ENCODE peak calls at places on chromosome 22, in seven cellular contexts. One of them, this sample, is unnamed.

GRCh38 chr22:37674951-37675929 is at the start of gene LGALS1:
- DNase-seq in uterus: peak; percentile 100
- DNase-seq in OCI-LY7: peak; percentile 47
- DNase-seq in WERI-Rb-1: peak; percentile 50
- DNase-seq in ovary: peak; percentile 99
- DNase-seq in neural progenitor cell: peak; percentile 47
- DNase-seq in fibroblast of lung: peak; percentile 98
- DNase-seq in this sample: peak; percentile 94

GRCh38 chr22:30310881-30311771 is 15.6 kb downstream of the TBC1D10A start:
- DNase-seq in neural progenitor cell: no peak
- DNase-seq in OCI-LY7: no peak
- DNase-seq in ovary: peak; percentile 91
- DNase-seq in WERI-Rb-1: no peak
- DNase-seq in fibroblast of lung: peak; percentile 78
- DNase-seq in uterus: peak; percentile 86
- DNase-seq in this sample: peak; percentile 56

GRCh38 chr22:22210375-22210774 is 34.2 kb upstream of the VPREB1 start:
- DNase-seq in ovary: no peak
- DNase-seq in OCI-LY7: no peak
- DNase-seq in fibroblast of lung: peak; percentile 89
- DNase-seq in WERI-Rb-1: no peak
- DNase-seq in neural progenitor cell: no peak
- DNase-seq in uterus: no peak
- DNase-seq in this sample: no peak

GRCh38 chr22:49139492-49140151 is 688.1 kb downstream of the BRD1 start:
- DNase-seq in OCI-LY7: no peak
- DNase-seq in uterus: no peak
- DNase-seq in fibroblast of lung: no peak
- DNase-seq in neural progenitor cell: no peak
- DNase-seq in ovary: no peak
- DNase-seq in WERI-Rb-1: no peak
- DNase-seq in this sample: peak; percentile 46

GRCh38 chr22:32861330-32861729 is 59.8 kb downstream of the TIMP3 start:
- DNase-seq in uterus: no peak
- DNase-seq in ovary: no peak
- DNase-seq in fibroblast of lung: no peak
- DNase-seq in WERI-Rb-1: no peak
- DNase-seq in OCI-LY7: no peak
- DNase-seq in neural progenitor cell: no peak
- DNase-seq in this sample: no peak

GRCh38 chr22:23897320-23897719 is 3.1 kb downstream of the MIF start:
- DNase-seq in WERI-Rb-1: no peak
- DNase-seq in uterus: no peak
- DNase-seq in fibroblast of lung: no peak
- DNase-seq in ovary: no peak
- DNase-seq in neural progenitor cell: no peak
- DNase-seq in OCI-LY7: no peak
- DNase-seq in this sample: no peak

GRCh38 chr22:27597703-27598444 is 203.7 kb downstream of the MN1 start:
- DNase-seq in neural progenitor cell: no peak
- DNase-seq in OCI-LY7: peak; percentile 16
- DNase-seq in ovary: no peak
- DNase-seq in WERI-Rb-1: no peak
- DNase-seq in fibroblast of lung: no peak
- DNase-seq in uterus: no peak
- DNase-seq in this sample: peak; percentile 66

GRCh38 chr22:17501679-17502285 is 61.5 kb upstream of the SLC25A18 start:
- DNase-seq in uterus: peak; percentile 20
- DNase-seq in fibroblast of lung: peak; percentile 57
- DNase-seq in OCI-LY7: peak; percentile 85
- DNase-seq in neural progenitor cell: peak; percentile 67
- DNase-seq in ovary: no peak
- DNase-seq in WERI-Rb-1: peak; percentile 40
- DNase-seq in this sample: peak; percentile 69

GRCh38 chr22:22945195-22945594 is 57.6 kb downstream of the IGLL5 start:
- DNase-seq in ovary: no peak
- DNase-seq in neural progenitor cell: no peak
- DNase-seq in fibroblast of lung: no peak
- DNase-seq in uterus: no peak
- DNase-seq in OCI-LY7: no peak
- DNase-seq in WERI-Rb-1: no peak
- DNase-seq in this sample: peak; percentile 7

GRCh38 chr22:22902247-22902962 is 14.8 kb downstream of the IGLL5 start:
- DNase-seq in fibroblast of lung: no peak
- DNase-seq in ovary: no peak
- DNase-seq in OCI-LY7: no peak
- DNase-seq in uterus: no peak
- DNase-seq in WERI-Rb-1: no peak
- DNase-seq in neural progenitor cell: no peak
- DNase-seq in this sample: no peak

GRCh38 chr22:21791635-21792625 is 56.3 kb upstream of the YPEL1 start:
- DNase-seq in ovary: no peak
- DNase-seq in OCI-LY7: no peak
- DNase-seq in fibroblast of lung: peak; percentile 71
- DNase-seq in neural progenitor cell: no peak
- DNase-seq in WERI-Rb-1: no peak
- DNase-seq in uterus: no peak
- DNase-seq in this sample: no peak

GRCh38 chr22:43174941-43175531 is 11.9 kb downstream of the TTLL12 start:
- DNase-seq in WERI-Rb-1: no peak
- DNase-seq in uterus: no peak
- DNase-seq in neural progenitor cell: no peak
- DNase-seq in OCI-LY7: no peak
- DNase-seq in ovary: no peak
- DNase-seq in fibroblast of lung: no peak
- DNase-seq in this sample: no peak

GRCh38 chr22:18005201-18005926 is 19.0 kb downstream of the MICAL3 start:
- DNase-seq in WERI-Rb-1: no peak
- DNase-seq in uterus: no peak
- DNase-seq in neural progenitor cell: no peak
- DNase-seq in fibroblast of lung: no peak
- DNase-seq in ovary: no peak
- DNase-seq in OCI-LY7: peak; percentile 74
- DNase-seq in this sample: no peak

GRCh38 chr22:42184852-42185251 is 54.2 kb upstream of the CYP2D6 start:
- DNase-seq in WERI-Rb-1: no peak
- DNase-seq in ovary: no peak
- DNase-seq in neural progenitor cell: no peak
- DNase-seq in fibroblast of lung: no peak
- DNase-seq in uterus: no peak
- DNase-seq in OCI-LY7: no peak
- DNase-seq in this sample: no peak

GRCh38 chr22:25062378-25063095 is 110.0 kb downstream of the KIAA1671 start:
- DNase-seq in uterus: no peak
- DNase-seq in WERI-Rb-1: no peak
- DNase-seq in ovary: no peak
- DNase-seq in fibroblast of lung: no peak
- DNase-seq in neural progenitor cell: no peak
- DNase-seq in OCI-LY7: no peak
- DNase-seq in this sample: peak; percentile 47

GRCh38 chr22:31586137-31586920 is 75.7 kb downstream of the PISD start:
- DNase-seq in neural progenitor cell: no peak
- DNase-seq in OCI-LY7: no peak
- DNase-seq in fibroblast of lung: peak; percentile 56
- DNase-seq in WERI-Rb-1: no peak
- DNase-seq in uterus: no peak
- DNase-seq in ovary: no peak
- DNase-seq in this sample: no peak

GRCh38 chr22:27885977-27886842 is 32.8 kb downstream of the PITPNB start:
- DNase-seq in ovary: no peak
- DNase-seq in fibroblast of lung: peak; percentile 90
- DNase-seq in WERI-Rb-1: peak; percentile 34
- DNase-seq in OCI-LY7: peak; percentile 62
- DNase-seq in uterus: peak; percentile 57
- DNase-seq in neural progenitor cell: peak; percentile 61
- DNase-seq in this sample: peak; percentile 57

GRCh38 chr22:30021338-30021737 is 58.9 kb upstream of the HORMAD2 start:
- DNase-seq in OCI-LY7: no peak
- DNase-seq in neural progenitor cell: no peak
- DNase-seq in uterus: no peak
- DNase-seq in ovary: no peak
- DNase-seq in fibroblast of lung: no peak
- DNase-seq in WERI-Rb-1: no peak
- DNase-seq in this sample: no peak

GRCh38 chr22:25054943-25055511 is 102.5 kb downstream of the KIAA1671 start:
- DNase-seq in WERI-Rb-1: no peak
- DNase-seq in uterus: no peak
- DNase-seq in fibroblast of lung: peak; percentile 13
- DNase-seq in OCI-LY7: no peak
- DNase-seq in neural progenitor cell: no peak
- DNase-seq in ovary: no peak
- DNase-seq in this sample: no peak

GRCh38 chr22:38490915-38491314 is 15.2 kb downstream of the DDX17 start:
- DNase-seq in fibroblast of lung: peak; percentile 65
- DNase-seq in uterus: peak; percentile 73
- DNase-seq in ovary: peak; percentile 59
- DNase-seq in neural progenitor cell: no peak
- DNase-seq in OCI-LY7: no peak
- DNase-seq in WERI-Rb-1: no peak
- DNase-seq in this sample: no peak

GRCh38 chr22:23179381-23180294 is 671 bp upstream of the BCR start:
- DNase-seq in uterus: peak; percentile 45
- DNase-seq in WERI-Rb-1: no peak
- DNase-seq in neural progenitor cell: peak; percentile 29
- DNase-seq in ovary: peak; percentile 59
- DNase-seq in fibroblast of lung: no peak
- DNase-seq in OCI-LY7: peak; percentile 60
- DNase-seq in this sample: peak; percentile 50

GRCh38 chr22:29722151-29722550 is 2.3 kb downstream of the CABP7 start:
- DNase-seq in neural progenitor cell: no peak
- DNase-seq in ovary: no peak
- DNase-seq in uterus: no peak
- DNase-seq in fibroblast of lung: peak; percentile 35
- DNase-seq in WERI-Rb-1: no peak
- DNase-seq in OCI-LY7: no peak
- DNase-seq in this sample: no peak

GRCh38 chr22:30104501-30105156 is 24.4 kb downstream of the HORMAD2 start:
- DNase-seq in ovary: no peak
- DNase-seq in uterus: no peak
- DNase-seq in neural progenitor cell: no peak
- DNase-seq in OCI-LY7: no peak
- DNase-seq in WERI-Rb-1: no peak
- DNase-seq in fibroblast of lung: peak; percentile 65
- DNase-seq in this sample: no peak

GRCh38 chr22:21594865-21595452 is 27.4 kb downstream of the UBE2L3 start:
- DNase-seq in WERI-Rb-1: no peak
- DNase-seq in ovary: no peak
- DNase-seq in OCI-LY7: no peak
- DNase-seq in uterus: no peak
- DNase-seq in fibroblast of lung: no peak
- DNase-seq in neural progenitor cell: no peak
- DNase-seq in this sample: no peak

GRCh38 chr22:37559901-37560681 is at the start of gene CDC42EP1:
- DNase-seq in uterus: no peak
- DNase-seq in fibroblast of lung: peak; percentile 59
- DNase-seq in neural progenitor cell: peak; percentile 74
- DNase-seq in WERI-Rb-1: peak; percentile 39
- DNase-seq in ovary: peak; percentile 85
- DNase-seq in OCI-LY7: no peak
- DNase-seq in this sample: peak; percentile 94

GRCh38 chr22:31064369-31064768 is 16.7 kb upstream of the SMTN start:
- DNase-seq in ovary: no peak
- DNase-seq in OCI-LY7: no peak
- DNase-seq in fibroblast of lung: no peak
- DNase-seq in neural progenitor cell: no peak
- DNase-seq in WERI-Rb-1: no peak
- DNase-seq in uterus: no peak
- DNase-seq in this sample: no peak

DNA sequence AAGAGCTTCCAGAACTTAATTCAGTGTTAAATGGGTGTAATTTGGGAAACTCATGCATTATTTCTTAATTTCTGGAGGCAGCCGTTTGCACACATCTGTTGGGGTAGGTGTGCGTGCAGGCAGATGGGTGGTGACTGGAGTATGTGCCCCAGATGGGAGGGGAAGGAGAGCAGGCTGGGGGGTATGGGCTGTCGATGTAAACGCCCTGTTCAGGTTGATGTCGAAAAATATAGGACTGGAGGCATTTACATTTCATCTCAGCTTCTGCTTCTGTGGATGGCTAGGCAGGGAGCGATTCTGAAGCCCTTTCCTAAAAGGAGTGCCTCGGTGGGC is 13.8 kb upstream of the SHISAL1 start:
- DNase-seq in fibroblast of lung: no peak
- DNase-seq in ovary: no peak
- DNase-seq in neural progenitor cell: no peak
- DNase-seq in uterus: no peak
- DNase-seq in WERI-Rb-1: no peak
- DNase-seq in OCI-LY7: no peak
- DNase-seq in this sample: no peak
- H3K4me3 ChIP-seq in fibroblast of lung: peak overlapping the region; percentile 66
- H3K4me3 ChIP-seq in ovary: peak overlapping the region; percentile 53
- H3K4me3 ChIP-seq in neural progenitor cell: no peak overlapping the region
- H3K4me3 ChIP-seq in uterus: peak overlapping the region; percentile 39
- H3K4me3 ChIP-seq in WERI-Rb-1: peak overlapping the region; percentile 52
- H3K4me3 ChIP-seq in OCI-LY7: no peak overlapping the region
- H3K4me3 ChIP-seq in this sample: no peak overlapping the region

GRCh38 chr22:50191041-50191740 is 5.5 kb downstream of the TRABD start:
- DNase-seq in WERI-Rb-1: no peak
- DNase-seq in OCI-LY7: peak; percentile 94
- DNase-seq in neural progenitor cell: no peak
- DNase-seq in fibroblast of lung: no peak
- DNase-seq in uterus: no peak
- DNase-seq in ovary: peak; percentile 56
- DNase-seq in this sample: no peak
- H3K4me3 ChIP-seq in WERI-Rb-1: no peak overlapping the region
- H3K4me3 ChIP-seq in OCI-LY7: peak overlapping the region; percentile 68
- H3K4me3 ChIP-seq in neural progenitor cell: no peak overlapping the region
- H3K4me3 ChIP-seq in fibroblast of lung: peak overlapping the region; percentile 55
- H3K4me3 ChIP-seq in uterus: peak overlapping the region; percentile 35
- H3K4me3 ChIP-seq in ovary: peak overlapping the region; percentile 30
- H3K4me3 ChIP-seq in this sample: no peak overlapping the region

GRCh38 chr22:50676211-50676636 is 3.6 kb downstream of the SHANK3 start:
- DNase-seq in WERI-Rb-1: no peak
- DNase-seq in OCI-LY7: no peak
- DNase-seq in fibroblast of lung: no peak
- DNase-seq in neural progenitor cell: no peak
- DNase-seq in ovary: no peak
- DNase-seq in uterus: no peak
- DNase-seq in this sample: no peak
- H3K4me3 ChIP-seq in WERI-Rb-1: no peak overlapping the region
- H3K4me3 ChIP-seq in OCI-LY7: no peak overlapping the region
- H3K4me3 ChIP-seq in fibroblast of lung: no peak overlapping the region
- H3K4me3 ChIP-seq in neural progenitor cell: no peak overlapping the region
- H3K4me3 ChIP-seq in ovary: no peak overlapping the region
- H3K4me3 ChIP-seq in uterus: no peak overlapping the region
- H3K4me3 ChIP-seq in this sample: no peak overlapping the region

GRCh38 chr22:40462195-40462988 is 92.0 kb downstream of the SGSM3 start:
- DNase-seq in uterus: no peak
- DNase-seq in ovary: no peak
- DNase-seq in OCI-LY7: peak; percentile 53
- DNase-seq in neural progenitor cell: no peak
- DNase-seq in WERI-Rb-1: no peak
- DNase-seq in fibroblast of lung: no peak
- DNase-seq in this sample: no peak
- H3K4me3 ChIP-seq in uterus: no peak overlapping the region
- H3K4me3 ChIP-seq in ovary: no peak overlapping the region
- H3K4me3 ChIP-seq in OCI-LY7: peak overlapping the region; percentile 82
- H3K4me3 ChIP-seq in neural progenitor cell: no peak overlapping the region
- H3K4me3 ChIP-seq in WERI-Rb-1: no peak overlapping the region
- H3K4me3 ChIP-seq in fibroblast of lung: no peak overlapping the region
- H3K4me3 ChIP-seq in this sample: no peak overlapping the region

GRCh38 chr22:19984851-19985811 is 31.5 kb downstream of the ARVCF start:
- DNase-seq in OCI-LY7: no peak
- DNase-seq in fibroblast of lung: no peak
- DNase-seq in neural progenitor cell: no peak
- DNase-seq in ovary: peak; percentile 38
- DNase-seq in uterus: no peak
- DNase-seq in WERI-Rb-1: no peak
- DNase-seq in this sample: no peak
- H3K4me3 ChIP-seq in OCI-LY7: no peak overlapping the region
- H3K4me3 ChIP-seq in fibroblast of lung: no peak overlapping the region
- H3K4me3 ChIP-seq in neural progenitor cell: peak overlapping the region; percentile 92
- H3K4me3 ChIP-seq in ovary: no peak overlapping the region
- H3K4me3 ChIP-seq in uterus: no peak overlapping the region
- H3K4me3 ChIP-seq in WERI-Rb-1: no peak overlapping the region
- H3K4me3 ChIP-seq in this sample: no peak overlapping the region

This sample was measured in H7.